ENCODE peak calls at places on chromosomes 1 and 21, in four cellular contexts. One of them, this sample, is unnamed.

GRCh38 chr1:40782371-40782956 is 1.1 kb upstream of the KCNQ4 start:
- DNase-seq in IMR-90: no peak
- DNase-seq in endothelial cell of umbilical vein: no peak
- DNase-seq in cardiac muscle cell: no peak
- DNase-seq in this sample: no peak

GRCh38 chr21:21715286-21715969 is 717.2 kb downstream of the NCAM2 start:
- DNase-seq in endothelial cell of umbilical vein: no peak
- DNase-seq in cardiac muscle cell: peak; percentile 92
- DNase-seq in IMR-90: peak; percentile 93
- DNase-seq in this sample: peak; percentile 81

GRCh38 chr1:174968750-174969244 is 30.9 kb upstream of the CACYBP start:
- DNase-seq in IMR-90: peak; percentile 57
- DNase-seq in cardiac muscle cell: peak; percentile 77
- DNase-seq in endothelial cell of umbilical vein: peak; percentile 85
- DNase-seq in this sample: peak; percentile 29

GRCh38 chr1:36469163-36469562 is 5.0 kb upstream of the MRPS15 start:
- DNase-seq in endothelial cell of umbilical vein: no peak
- DNase-seq in cardiac muscle cell: no peak
- DNase-seq in IMR-90: no peak
- DNase-seq in this sample: no peak

GRCh38 chr1:43688594-43689000 is 18.7 kb upstream of the ST3GAL3 start:
- DNase-seq in endothelial cell of umbilical vein: peak; percentile 64
- DNase-seq in IMR-90: peak; percentile 94
- DNase-seq in cardiac muscle cell: peak; percentile 79
- DNase-seq in this sample: peak; percentile 89

GRCh38 chr1:165896277-165896676 is 68.9 kb downstream of the UCK2 start:
- DNase-seq in endothelial cell of umbilical vein: peak; percentile 94
- DNase-seq in cardiac muscle cell: peak; percentile 77
- DNase-seq in IMR-90: peak; percentile 98
- DNase-seq in this sample: peak; percentile 98

GRCh38 chr1:216721878-216722277 is 1.4 kb downstream of the ESRRG start:
- DNase-seq in cardiac muscle cell: no peak
- DNase-seq in endothelial cell of umbilical vein: no peak
- DNase-seq in IMR-90: no peak
- DNase-seq in this sample: no peak

GRCh38 chr1:246372502-246372901 is 134.6 kb downstream of the SMYD3 start:
- DNase-seq in IMR-90: no peak
- DNase-seq in cardiac muscle cell: peak; percentile 67
- DNase-seq in endothelial cell of umbilical vein: no peak
- DNase-seq in this sample: no peak

DNA sequence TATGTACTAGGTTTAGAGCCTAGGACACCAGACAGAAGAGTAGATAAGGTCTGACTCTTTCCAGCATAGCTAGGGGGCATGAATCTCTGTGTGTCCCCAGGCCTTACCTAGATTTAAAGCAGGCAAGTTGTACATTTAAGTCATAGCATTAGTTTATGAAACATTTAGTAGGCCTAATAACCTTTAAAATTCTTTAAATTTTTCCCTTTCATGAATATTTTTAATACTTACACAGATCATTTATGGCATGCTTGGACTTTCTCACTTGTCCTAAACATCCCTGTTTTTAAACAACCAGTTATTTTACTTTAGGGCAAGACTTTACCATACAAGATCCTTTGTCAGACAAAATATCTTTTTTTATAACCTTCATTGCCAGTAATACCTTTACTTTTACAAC is 258.4 kb upstream of the ZRANB2 start:
- DNase-seq in endothelial cell of umbilical vein: no peak
- DNase-seq in cardiac muscle cell: no peak
- DNase-seq in IMR-90: no peak
- DNase-seq in this sample: no peak
- H3K9me3 ChIP-seq in endothelial cell of umbilical vein: no peaks in the 10 kb centered on the region
- H3K9me3 ChIP-seq in cardiac muscle cell: peaks cover 3% of the 10 kb centered on the region
- H3K9me3 ChIP-seq in IMR-90: peaks cover 14% of the 10 kb centered on the region
- H3K9me3 ChIP-seq in this sample: peaks cover 6% of the 10 kb centered on the region

GRCh38 chr1:152516082-152516481 is 1.8 kb downstream of the CRCT1 start:
- DNase-seq in endothelial cell of umbilical vein: no peak
- DNase-seq in cardiac muscle cell: no peak
- DNase-seq in IMR-90: no peak
- DNase-seq in this sample: no peak

GRCh38 chr1:152515454-152515823 is 1.2 kb downstream of the CRCT1 start:
- DNase-seq in cardiac muscle cell: peak; percentile 23
- DNase-seq in endothelial cell of umbilical vein: no peak
- DNase-seq in IMR-90: peak; percentile 4
- DNase-seq in this sample: peak; percentile 85

GRCh38 chr1:152517237-152517811 is 3.0 kb downstream of the CRCT1 start:
- DNase-seq in IMR-90: no peak
- DNase-seq in endothelial cell of umbilical vein: peak; percentile 25
- DNase-seq in cardiac muscle cell: no peak
- DNase-seq in this sample: peak; percentile 89

GRCh38 chr1:152520561-152521090 is 6.3 kb downstream of the CRCT1 start:
- DNase-seq in cardiac muscle cell: no peak
- DNase-seq in IMR-90: no peak
- DNase-seq in endothelial cell of umbilical vein: no peak
- DNase-seq in this sample: no peak

DNA sequence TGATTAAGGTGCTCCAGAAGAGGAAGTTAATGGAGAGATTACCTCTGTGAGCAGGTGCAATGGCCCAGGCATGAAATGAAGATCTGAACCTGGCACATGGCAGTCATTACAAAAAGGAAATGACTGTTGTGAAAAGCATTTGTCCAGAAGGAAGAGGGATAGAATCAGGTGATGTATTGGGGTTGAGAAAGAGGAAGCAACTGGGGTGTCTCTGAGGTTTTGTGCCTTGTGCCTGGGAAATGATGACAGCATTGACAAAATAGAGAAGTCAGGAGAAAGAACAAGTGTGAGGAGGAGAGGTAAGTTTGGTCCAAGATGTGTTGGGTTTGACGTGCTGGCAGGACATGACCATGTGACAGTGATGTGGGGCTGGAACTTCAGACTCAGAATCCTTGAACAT is 5.6 kb downstream of the CRCT1 start:
- DNase-seq in cardiac muscle cell: no peak
- DNase-seq in endothelial cell of umbilical vein: no peak
- DNase-seq in IMR-90: no peak
- DNase-seq in this sample: no peak
- H3K9me3 ChIP-seq in cardiac muscle cell: no peaks in the 10 kb centered on the region
- H3K9me3 ChIP-seq in endothelial cell of umbilical vein: no peaks in the 10 kb centered on the region
- H3K9me3 ChIP-seq in IMR-90: no peaks in the 10 kb centered on the region
- H3K9me3 ChIP-seq in this sample: no peaks in the 10 kb centered on the region

GRCh38 chr1:152924191-152924590 is 15.8 kb downstream of the IVL start:
- DNase-seq in endothelial cell of umbilical vein: no peak
- DNase-seq in IMR-90: no peak
- DNase-seq in cardiac muscle cell: no peak
- DNase-seq in this sample: no peak

GRCh38 chr1:152928671-152929070 is 18.3 kb upstream of the SPRR5 start:
- DNase-seq in IMR-90: no peak
- DNase-seq in cardiac muscle cell: no peak
- DNase-seq in endothelial cell of umbilical vein: no peak
- DNase-seq in this sample: peak; percentile 14

DNA sequence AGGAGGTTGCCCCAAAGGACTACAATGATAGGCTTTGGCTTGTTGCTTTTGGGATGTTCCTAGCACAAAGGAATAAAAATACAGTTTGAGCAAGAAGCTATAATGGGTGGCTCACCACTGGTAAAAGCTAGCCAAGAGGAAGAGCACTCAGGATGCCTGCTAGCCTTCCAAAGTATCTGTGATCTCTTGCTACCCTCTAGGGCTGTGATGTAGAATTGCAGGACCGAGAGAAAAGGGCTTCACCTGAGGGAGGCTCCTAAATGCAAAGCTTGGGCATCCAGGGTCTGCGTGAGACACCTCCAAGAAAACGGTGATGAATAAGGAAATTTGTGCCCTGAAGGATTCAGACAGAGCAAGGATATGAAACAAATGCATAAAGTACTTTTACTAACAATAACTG is 17.7 kb downstream of the IVL start:
- DNase-seq in endothelial cell of umbilical vein: no peak
- DNase-seq in IMR-90: peak; percentile 5
- DNase-seq in cardiac muscle cell: peak; percentile 2
- DNase-seq in this sample: peak; percentile 87
- H3K9me3 ChIP-seq in endothelial cell of umbilical vein: no peaks in the 10 kb centered on the region
- H3K9me3 ChIP-seq in IMR-90: no peaks in the 10 kb centered on the region
- H3K9me3 ChIP-seq in cardiac muscle cell: no peaks in the 10 kb centered on the region
- H3K9me3 ChIP-seq in this sample: no peaks in the 10 kb centered on the region

GRCh38 chr1:30701266-30701650 is 22.1 kb downstream of the MATN1 start:
- DNase-seq in IMR-90: no peak
- DNase-seq in endothelial cell of umbilical vein: no peak
- DNase-seq in cardiac muscle cell: no peak
- DNase-seq in this sample: no peak
- H3K9me3 ChIP-seq in IMR-90: no peaks in the 10 kb centered on the region
- H3K9me3 ChIP-seq in endothelial cell of umbilical vein: no peaks in the 10 kb centered on the region
- H3K9me3 ChIP-seq in cardiac muscle cell: no peaks in the 10 kb centered on the region
- H3K9me3 ChIP-seq in this sample: no peaks in the 10 kb centered on the region

GRCh38 chr1:5737081-5737480 is 255.1 kb downstream of the NPHP4 start:
- DNase-seq in IMR-90: no peak
- DNase-seq in endothelial cell of umbilical vein: no peak
- DNase-seq in cardiac muscle cell: no peak
- DNase-seq in this sample: no peak
- H3K9me3 ChIP-seq in IMR-90: peaks cover 31% of the 10 kb centered on the region
- H3K9me3 ChIP-seq in endothelial cell of umbilical vein: peaks cover 4% of the 10 kb centered on the region
- H3K9me3 ChIP-seq in cardiac muscle cell: no peaks in the 10 kb centered on the region
- H3K9me3 ChIP-seq in this sample: no peaks in the 10 kb centered on the region

DNA sequence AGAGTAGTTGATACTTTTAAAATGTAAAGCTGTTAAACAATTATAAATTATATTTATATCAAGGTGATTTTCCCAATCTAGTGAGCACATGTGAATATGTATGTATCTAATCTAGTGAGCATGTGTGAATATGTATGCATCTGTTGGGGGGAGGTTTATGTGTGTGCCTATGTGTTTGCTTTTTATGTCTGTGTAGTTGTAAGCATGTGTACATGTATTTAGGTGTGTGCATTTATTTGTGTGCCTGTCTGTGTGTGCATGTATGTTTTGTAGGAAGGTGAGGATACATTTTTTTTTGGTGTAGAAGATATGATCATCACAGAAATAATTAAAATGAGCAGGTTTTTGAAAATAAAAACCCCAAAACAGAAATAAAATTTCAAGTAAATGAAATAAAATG is 318.9 kb upstream of the CHRM3 start:
- DNase-seq in endothelial cell of umbilical vein: no peak
- DNase-seq in IMR-90: no peak
- DNase-seq in cardiac muscle cell: no peak
- DNase-seq in this sample: no peak
- H3K9me3 ChIP-seq in endothelial cell of umbilical vein: peaks cover 2% of the 10 kb centered on the region
- H3K9me3 ChIP-seq in IMR-90: peaks cover 7% of the 10 kb centered on the region
- H3K9me3 ChIP-seq in cardiac muscle cell: no peaks in the 10 kb centered on the region
- H3K9me3 ChIP-seq in this sample: no peaks in the 10 kb centered on the region

DNA sequence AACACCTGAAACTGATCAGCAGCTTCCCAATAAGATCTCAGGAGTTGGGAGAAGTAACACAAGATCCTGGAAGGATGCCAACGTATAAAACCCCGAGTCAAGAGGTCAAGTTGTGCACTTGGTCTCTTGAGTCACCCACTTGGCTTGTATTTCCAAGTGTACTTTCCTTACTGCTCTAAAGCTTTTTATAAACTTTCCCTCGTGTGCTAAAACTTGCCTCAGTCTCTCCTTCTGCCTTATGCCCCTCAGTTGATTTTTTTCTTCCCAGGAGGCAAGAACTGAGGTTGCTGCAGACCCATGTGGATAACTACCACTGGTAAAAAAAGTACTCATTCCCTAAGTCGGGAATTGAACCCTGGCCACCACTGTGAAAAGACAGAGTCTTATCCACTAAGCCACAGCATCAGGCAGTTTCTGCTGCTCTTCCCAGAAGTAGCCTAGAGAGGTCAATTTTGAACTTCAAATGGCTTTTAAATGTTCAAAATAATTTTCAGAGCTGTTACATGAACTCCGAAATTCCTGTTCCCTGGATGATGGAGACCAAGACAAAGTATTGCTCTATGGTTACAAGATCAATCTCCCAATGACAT is 28.9 kb downstream of the ITLN2 start:
- DNase-seq in cardiac muscle cell: peak; percentile 43
- DNase-seq in endothelial cell of umbilical vein: no peak
- DNase-seq in IMR-90: peak; percentile 14
- DNase-seq in this sample: no peak
- H3K9me3 ChIP-seq in cardiac muscle cell: no peaks in the 10 kb centered on the region
- H3K9me3 ChIP-seq in endothelial cell of umbilical vein: no peaks in the 10 kb centered on the region
- H3K9me3 ChIP-seq in IMR-90: no peaks in the 10 kb centered on the region
- H3K9me3 ChIP-seq in this sample: no peaks in the 10 kb centered on the region

GRCh38 chr21:24870633-24871032 is 736.6 kb downstream of the MRPL39 start:
- DNase-seq in endothelial cell of umbilical vein: no peak
- DNase-seq in IMR-90: no peak
- DNase-seq in cardiac muscle cell: no peak
- DNase-seq in this sample: no peak
- H3K9me3 ChIP-seq in endothelial cell of umbilical vein: peaks cover 3% of the 10 kb centered on the region
- H3K9me3 ChIP-seq in IMR-90: no peaks in the 10 kb centered on the region
- H3K9me3 ChIP-seq in cardiac muscle cell: no peaks in the 10 kb centered on the region
- H3K9me3 ChIP-seq in this sample: no peaks in the 10 kb centered on the region